ENCODE peak calls at places on chromosomes 3 and 15, in six cellular contexts. G, C, I, P, Z and R are unnamed samples.

GRCh38 chr3:194485876-194486539 is 794 bp downstream of the ATP13A3 start:
- DNase-seq in G (peak; percentile 68), I (peak; percentile 48), Z (peak; percentile 53), C (peak; percentile 86), P (peak; percentile 35), R (no peak)

GRCh38 chr3:143118630-143119008 is 952 bp upstream of the CHST2 start:
- DNase-seq in G (no peak), P (no peak), Z (no peak), I (no peak), C (no peak), R (no peak)

GRCh38 chr3:129745253-129745652 is 138.8 kb upstream of the PLXND1 start:
- DNase-seq in Z (no peak), G (no peak), C (no peak), P (peak; percentile 34), I (no peak), R (peak; percentile 11)

GRCh38 chr3:134197681-134198261 is 52.9 kb downstream of the RYK start:
- DNase-seq in C (no peak), P (no peak), G (no peak), I (peak; percentile 51), Z (peak; percentile 47), R (peak; percentile 60)

GRCh38 chr15:88918738-88919137 is 5.6 kb upstream of the MFGE8 start:
- DNase-seq in P (no peak), G (no peak), Z (no peak), I (no peak), C (peak; percentile 92), R (peak; percentile 9)

GRCh38 chr3:30518201-30518864 is 88.1 kb upstream of the TGFBR2 start:
- DNase-seq in C (no peak), G (no peak), Z (no peak), P (peak; percentile 46), I (no peak), R (no peak)

GRCh38 chr3:177831361-177831760 is 634.1 kb upstream of the TBL1XR1 start:
- DNase-seq in I (no peak), P (no peak), G (no peak), Z (no peak), C (no peak), R (no peak)

GRCh38 chr15:50803479-50803878 is 38.0 kb upstream of the SPPL2A start:
- DNase-seq in I (no peak), P (no peak), Z (no peak), C (no peak), G (no peak), R (no peak)

GRCh38 chr3:196684548-196685407 is 27.3 kb downstream of the CEP19 start:
- DNase-seq in Z (peak; percentile 70), P (peak; percentile 20), C (no peak), G (peak; percentile 82), I (peak; percentile 70), R (peak; percentile 60)

GRCh38 chr3:158863247-158863646 is 61.4 kb downstream of the MFSD1 start:
- DNase-seq in C (no peak), G (no peak), I (no peak), Z (no peak), P (no peak), R (no peak)

GRCh38 chr15:58562135-58562534 is 130.3 kb downstream of the LIPC start:
- DNase-seq in G (peak; percentile 60), C (peak; percentile 33), I (no peak), P (no peak), Z (no peak), R (no peak)

GRCh38 chr3:151434151-151434890 is 26.5 kb downstream of the IGSF10 start:
- DNase-seq in C (no peak), I (no peak), P (no peak), G (no peak), Z (no peak), R (no peak)

GRCh38 chr3:57944313-57944580 is 64.0 kb upstream of the FLNB start:
- DNase-seq in P (no peak), C (no peak), G (no peak), Z (no peak), I (no peak), R (no peak)

GRCh38 chr3:53179580-53179979 is 18.6 kb downstream of the PRKCD start:
- DNase-seq in I (no peak), C (no peak), P (no peak), G (no peak), Z (no peak), R (no peak)

GRCh38 chr3:121649645-121650044 is 11.1 kb downstream of the HCLS1 start:
- DNase-seq in C (no peak), Z (no peak), G (no peak), P (no peak), I (no peak), R (no peak)

GRCh38 chr15:51759557-51760070 is 8.2 kb downstream of the TMOD2 start:
- DNase-seq in G (peak; percentile 76), Z (no peak), I (no peak), P (peak; percentile 60), C (no peak), R (no peak)

GRCh38 chr3:98151241-98151640 is 4.0 kb downstream of the OR5H14 start:
- DNase-seq in I (no peak), P (no peak), Z (peak; percentile 10), G (no peak), C (no peak), R (no peak)

GRCh38 chr3:52286777-52287110 is 884 bp upstream of the GLYCTK start:
- DNase-seq in Z (no peak), I (no peak), C (peak; percentile 55), G (no peak), P (no peak), R (no peak)

GRCh38 chr3:190384241-190384863 is 3.6 kb upstream of the CLDN16 start:
- DNase-seq in P (no peak), G (peak; percentile 71), C (no peak), I (no peak), Z (peak; percentile 75), R (no peak)

GRCh38 chr3:55128201-55128870 is 200.5 kb upstream of the LRTM1 start:
- DNase-seq in Z (no peak), P (no peak), C (no peak), G (no peak), I (no peak), R (no peak)

GRCh38 chr15:75348034-75348562 is 1.3 kb downstream of the NEIL1 start:
- DNase-seq in C (no peak), P (no peak), G (no peak), I (no peak), Z (no peak), R (peak; percentile 35)

GRCh38 chr3:9600597-9600996 is 47.0 kb upstream of the LHFPL4 start:
- DNase-seq in Z (no peak), C (no peak), P (peak; percentile 9), I (no peak), G (no peak), R (no peak)

GRCh38 chr3:38054166-38054991 is 15.4 kb downstream of the DLEC1 start:
- DNase-seq in I (no peak), G (no peak), Z (no peak), P (no peak), C (no peak), R (no peak)

GRCh38 chr15:68113273-68113672 is 59.2 kb downstream of the PIAS1 start:
- DNase-seq in I (no peak), G (no peak), C (no peak), P (no peak), Z (no peak), R (no peak)

GRCh38 chr3:57298041-57298440 is 5.6 kb upstream of the ASB14 start:
- DNase-seq in C (no peak), Z (peak; percentile 10), G (no peak), P (no peak), I (no peak), R (no peak)

GRCh38 chr3:139982404-139982803 is 47.4 kb downstream of the CLSTN2 start:
- DNase-seq in I (no peak), P (no peak), C (no peak), G (no peak), Z (peak; percentile 32), R (no peak)

GRCh38 chr3:45468326-45468725 is 80.0 kb downstream of the LARS2 start:
- DNase-seq in I (no peak), G (no peak), P (no peak), C (no peak), Z (no peak), R (no peak)

GRCh38 chr3:146953523-146954125 is 348.5 kb upstream of the PLSCR5 start:
- DNase-seq in P (no peak), G (peak; percentile 50), I (no peak), Z (no peak), C (no peak), R (no peak)

GRCh38 chr3:151476344-151477018 is 15.6 kb upstream of the IGSF10 start:
- DNase-seq in C (no peak), G (peak; percentile 70), I (no peak), P (no peak), Z (no peak), R (no peak)

GRCh38 chr3:174156200-174156599 is 702.9 kb upstream of the NAALADL2 start:
- DNase-seq in C (no peak), P (no peak), Z (no peak), G (no peak), I (no peak), R (no peak)

GRCh38 chr15:62847900-62848489 is 194.6 kb upstream of the TPM1 start:
- DNase-seq in I (no peak), P (peak; percentile 71), G (peak; percentile 90), C (peak; percentile 89), Z (peak; percentile 57), R (peak; percentile 91)

GRCh38 chr3:153714588-153715285 is 406.5 kb upstream of the ARHGEF26 start:
- DNase-seq in C (no peak), G (no peak), P (no peak), Z (no peak), I (no peak), R (no peak)
- H3K4me1 ChIP-seq in C (no peaks in the 10 kb centered on the region), G (no peaks in the 10 kb centered on the region), P (peaks cover 2% of the 10 kb centered on the region), Z (no peaks in the 10 kb centered on the region), I (no peaks in the 10 kb centered on the region), R (no peaks in the 10 kb centered on the region)

GRCh38 chr3:40828741-40829415 is 304.1 kb downstream of the ZNF621 start:
- DNase-seq in C (no peak), P (no peak), G (no peak), I (no peak), Z (no peak), R (no peak)
- H3K4me3 ChIP-seq in C (no peak overlapping the region), P (no peak overlapping the region), G (no peak overlapping the region), I (no peak overlapping the region), Z (no peak overlapping the region), R (no peak overlapping the region)

GRCh38 chr15:73990250-73991005 is 1.7 kb downstream of the STOML1 start:
- DNase-seq in I (no peak), P (no peak), G (no peak), Z (no peak), C (peak; percentile 54), R (no peak)

GRCh38 chr15:73992594-73992898 is 451 bp upstream of the STOML1 start:
- DNase-seq in Z (no peak), C (no peak), P (no peak), G (no peak), I (no peak), R (no peak)

GRCh38 chr15:73991726-73992593 is at the start of gene STOML1:
- DNase-seq in G (peak; percentile 99), I (peak; percentile 92), P (peak; percentile 88), Z (peak; percentile 95), C (peak; percentile 99), R (peak; percentile 100)

GRCh38 chr15:73989001-73989798 is 2.9 kb downstream of the STOML1 start:
- DNase-seq in C (peak; percentile 65), Z (no peak), P (no peak), G (no peak), I (no peak), R (peak; percentile 7)

GRCh38 chr15:73991260-73991659 is 835 bp downstream of the STOML1 start:
- DNase-seq in I (no peak), C (peak; percentile 89), P (peak; percentile 66), G (no peak), Z (no peak), R (peak; percentile 36)
- H3K4me1 ChIP-seq in I (peaks cover 47% of the 10 kb centered on the region), C (no peaks in the 10 kb centered on the region), P (peaks cover 11% of the 10 kb centered on the region), G (no peaks in the 10 kb centered on the region), Z (peaks cover 4% of the 10 kb centered on the region), R (peaks cover 18% of the 10 kb centered on the region)

GRCh38 chr15:100919481-100920405 is 586 bp downstream of the LRRK1 start:
- DNase-seq in Z (peak; percentile 43), C (peak; percentile 81), G (peak; percentile 76), I (no peak), P (peak; percentile 31), R (peak; percentile 47)
- H3K4me3 ChIP-seq in Z (peak overlapping the region; percentile 83), C (peak overlapping the region; percentile 89), G (peak overlapping the region; percentile 66), I (no peak overlapping the region), P (peak overlapping the region; percentile 50), R (peak overlapping the region; percentile 56)